ENCODE peak calls at places on chromosomes 16 and 17, in seven cellular contexts. One of them, this sample, is unnamed. For H3K4me1, the result is how much of the 10 kb centered on the place peaks cover.

GRCh38 chr16:19094542-19095365 is 19.0 kb upstream of the ITPRIPL2 start:
- DNase-seq in A549: no peak
- DNase-seq in astrocyte: no peak
- DNase-seq in fibroblast of lung: peak
- DNase-seq in breast epithelium: no peak
- DNase-seq in cardiac muscle cell: no peak
- DNase-seq in heart right ventricle: no peak
- DNase-seq in this sample: no peak

GRCh38 chr16:69309316-69309715 is 1.8 kb upstream of the VPS4A start:
- DNase-seq in A549: no peak
- DNase-seq in astrocyte: no peak
- DNase-seq in fibroblast of lung: no peak
- DNase-seq in breast epithelium: no peak
- DNase-seq in cardiac muscle cell: no peak
- DNase-seq in heart right ventricle: no peak
- DNase-seq in this sample: peak

GRCh38 chr17:74011963-74012362 is 191.5 kb upstream of the RPL38 start:
- DNase-seq in A549: no peak
- DNase-seq in astrocyte: no peak
- DNase-seq in fibroblast of lung: no peak
- DNase-seq in breast epithelium: no peak
- DNase-seq in cardiac muscle cell: no peak
- DNase-seq in heart right ventricle: no peak
- DNase-seq in this sample: no peak

GRCh38 chr17:50195196-50195865 is 6.1 kb downstream of the COL1A1 start:
- DNase-seq in A549: no peak
- DNase-seq in astrocyte: peak
- DNase-seq in fibroblast of lung: no peak
- DNase-seq in breast epithelium: no peak
- DNase-seq in cardiac muscle cell: peak
- DNase-seq in heart right ventricle: no peak
- DNase-seq in this sample: no peak

GRCh38 chr16:19284207-19284606 is 1.3 kb upstream of the CLEC19A start:
- DNase-seq in A549: peak
- DNase-seq in astrocyte: no peak
- DNase-seq in fibroblast of lung: no peak
- DNase-seq in breast epithelium: peak
- DNase-seq in cardiac muscle cell: no peak
- DNase-seq in heart right ventricle: no peak
- DNase-seq in this sample: no peak

GRCh38 chr17:63406689-63407330 is 39.3 kb downstream of the CYB561 start:
- DNase-seq in A549: peak
- DNase-seq in astrocyte: peak
- DNase-seq in fibroblast of lung: peak
- DNase-seq in breast epithelium: peak
- DNase-seq in cardiac muscle cell: peak
- DNase-seq in heart right ventricle: peak
- DNase-seq in this sample: peak

GRCh38 chr16:66996324-66996982 is 8.1 kb downstream of the CES4A start:
- DNase-seq in A549: no peak
- DNase-seq in astrocyte: peak
- DNase-seq in fibroblast of lung: peak
- DNase-seq in breast epithelium: peak
- DNase-seq in cardiac muscle cell: peak
- DNase-seq in heart right ventricle: peak
- DNase-seq in this sample: peak

GRCh38 chr16:67462279-67462655 is 18.7 kb downstream of the ATP6V0D1 start:
- DNase-seq in A549: no peak
- DNase-seq in astrocyte: no peak
- DNase-seq in fibroblast of lung: no peak
- DNase-seq in breast epithelium: no peak
- DNase-seq in cardiac muscle cell: no peak
- DNase-seq in heart right ventricle: no peak
- DNase-seq in this sample: no peak

GRCh38 chr17:61453563-61453962 is 1.3 kb downstream of the TBX4 start:
- DNase-seq in A549: no peak
- DNase-seq in astrocyte: peak
- DNase-seq in fibroblast of lung: peak
- DNase-seq in breast epithelium: no peak
- DNase-seq in cardiac muscle cell: peak
- DNase-seq in heart right ventricle: no peak
- DNase-seq in this sample: no peak

GRCh38 chr16:48558269-48558915 is 51.6 kb downstream of the N4BP1 start:
- DNase-seq in A549: no peak
- DNase-seq in astrocyte: no peak
- DNase-seq in fibroblast of lung: peak
- DNase-seq in breast epithelium: no peak
- DNase-seq in cardiac muscle cell: peak
- DNase-seq in heart right ventricle: no peak
- DNase-seq in this sample: no peak

GRCh38 chr16:78832100-78832499 is 732.6 kb downstream of the WWOX start:
- DNase-seq in A549: no peak
- DNase-seq in astrocyte: no peak
- DNase-seq in fibroblast of lung: no peak
- DNase-seq in breast epithelium: no peak
- DNase-seq in cardiac muscle cell: no peak
- DNase-seq in heart right ventricle: no peak
- DNase-seq in this sample: no peak

GRCh38 chr17:82324566-82325285 is 7.3 kb upstream of the CD7 start:
- DNase-seq in A549: no peak
- DNase-seq in astrocyte: no peak
- DNase-seq in fibroblast of lung: no peak
- DNase-seq in breast epithelium: no peak
- DNase-seq in cardiac muscle cell: no peak
- DNase-seq in heart right ventricle: no peak
- DNase-seq in this sample: no peak

GRCh38 chr17:57905875-57906455 is 49.2 kb downstream of the CUEDC1 start:
- DNase-seq in A549: no peak
- DNase-seq in astrocyte: no peak
- DNase-seq in fibroblast of lung: no peak
- DNase-seq in breast epithelium: no peak
- DNase-seq in cardiac muscle cell: no peak
- DNase-seq in heart right ventricle: no peak
- DNase-seq in this sample: no peak

GRCh38 chr16:66750279-66751134 is 902 bp downstream of the DYNC1LI2 start:
- DNase-seq in A549: no peak
- DNase-seq in astrocyte: no peak
- DNase-seq in fibroblast of lung: no peak
- DNase-seq in breast epithelium: no peak
- DNase-seq in cardiac muscle cell: peak
- DNase-seq in heart right ventricle: no peak
- DNase-seq in this sample: no peak

GRCh38 chr17:72605543-72605942 is 484.7 kb downstream of the SOX9 start:
- DNase-seq in A549: no peak
- DNase-seq in astrocyte: no peak
- DNase-seq in fibroblast of lung: no peak
- DNase-seq in breast epithelium: no peak
- DNase-seq in cardiac muscle cell: no peak
- DNase-seq in heart right ventricle: no peak
- DNase-seq in this sample: no peak

GRCh38 chr17:81385320-81386111 is 9.7 kb upstream of the BAHCC1 start:
- DNase-seq in A549: no peak
- DNase-seq in astrocyte: no peak
- DNase-seq in fibroblast of lung: peak
- DNase-seq in breast epithelium: no peak
- DNase-seq in cardiac muscle cell: peak
- DNase-seq in heart right ventricle: no peak
- DNase-seq in this sample: no peak

GRCh38 chr16:1078579-1079021 is 6.1 kb downstream of the SSTR5 start:
- DNase-seq in A549: peak
- DNase-seq in astrocyte: peak
- DNase-seq in fibroblast of lung: peak
- DNase-seq in breast epithelium: peak
- DNase-seq in cardiac muscle cell: peak
- DNase-seq in heart right ventricle: no peak
- DNase-seq in this sample: no peak

GRCh38 chr17:63275968-63276349 is 170.1 kb downstream of the CYB561 start:
- DNase-seq in A549: no peak
- DNase-seq in astrocyte: no peak
- DNase-seq in fibroblast of lung: peak
- DNase-seq in breast epithelium: no peak
- DNase-seq in cardiac muscle cell: no peak
- DNase-seq in heart right ventricle: no peak
- DNase-seq in this sample: no peak

GRCh38 chr16:54048994-54049929 is 237.3 kb downstream of the IRX3 start:
- DNase-seq in A549: no peak
- DNase-seq in astrocyte: no peak
- DNase-seq in fibroblast of lung: no peak
- DNase-seq in breast epithelium: no peak
- DNase-seq in cardiac muscle cell: no peak
- DNase-seq in heart right ventricle: no peak
- DNase-seq in this sample: no peak

GRCh38 chr17:39229274-39229913 is 3.6 kb upstream of the STAC2 start:
- DNase-seq in A549: no peak
- DNase-seq in astrocyte: peak
- DNase-seq in fibroblast of lung: no peak
- DNase-seq in breast epithelium: no peak
- DNase-seq in cardiac muscle cell: peak
- DNase-seq in heart right ventricle: no peak
- DNase-seq in this sample: no peak

GRCh38 chr16:89157778-89158177 is 13.8 kb upstream of the CDH15 start:
- DNase-seq in A549: no peak
- DNase-seq in astrocyte: no peak
- DNase-seq in fibroblast of lung: no peak
- DNase-seq in breast epithelium: no peak
- DNase-seq in cardiac muscle cell: no peak
- DNase-seq in heart right ventricle: no peak
- DNase-seq in this sample: no peak

GRCh38 chr16:84599528-84600202 is 18.2 kb downstream of the COTL1 start:
- DNase-seq in A549: no peak
- DNase-seq in astrocyte: peak
- DNase-seq in fibroblast of lung: peak
- DNase-seq in breast epithelium: no peak
- DNase-seq in cardiac muscle cell: peak
- DNase-seq in heart right ventricle: peak
- DNase-seq in this sample: no peak

GRCh38 chr16:55467898-55468297 is 11.1 kb upstream of the MMP2 start:
- DNase-seq in A549: no peak
- DNase-seq in astrocyte: no peak
- DNase-seq in fibroblast of lung: no peak
- DNase-seq in breast epithelium: no peak
- DNase-seq in cardiac muscle cell: no peak
- DNase-seq in heart right ventricle: no peak
- DNase-seq in this sample: no peak

GRCh38 chr16:68328151-68328859 is 17.5 kb downstream of the PRMT7 start:
- DNase-seq in A549: peak
- DNase-seq in astrocyte: peak
- DNase-seq in fibroblast of lung: peak
- DNase-seq in breast epithelium: peak
- DNase-seq in cardiac muscle cell: peak
- DNase-seq in heart right ventricle: peak
- DNase-seq in this sample: peak

GRCh38 chr16:88831838-88832237 is 20.1 kb upstream of the APRT start:
- DNase-seq in A549: no peak
- DNase-seq in astrocyte: no peak
- DNase-seq in fibroblast of lung: no peak
- DNase-seq in breast epithelium: no peak
- DNase-seq in cardiac muscle cell: no peak
- DNase-seq in heart right ventricle: no peak
- DNase-seq in this sample: no peak

GRCh38 chr16:79188115-79188779 is 412.3 kb downstream of the MAF start:
- DNase-seq in A549: no peak
- DNase-seq in astrocyte: no peak
- DNase-seq in fibroblast of lung: no peak
- DNase-seq in breast epithelium: no peak
- DNase-seq in cardiac muscle cell: no peak
- DNase-seq in heart right ventricle: no peak
- DNase-seq in this sample: no peak

GRCh38 chr16:85916141-85916890 is 17.4 kb downstream of the IRF8 start:
- DNase-seq in A549: no peak
- DNase-seq in astrocyte: peak
- DNase-seq in fibroblast of lung: peak
- DNase-seq in breast epithelium: no peak
- DNase-seq in cardiac muscle cell: peak
- DNase-seq in heart right ventricle: peak
- DNase-seq in this sample: no peak

GRCh38 chr16:85917959-85918358 is 19.0 kb downstream of the IRF8 start:
- DNase-seq in A549: no peak
- DNase-seq in astrocyte: no peak
- DNase-seq in fibroblast of lung: no peak
- DNase-seq in breast epithelium: no peak
- DNase-seq in cardiac muscle cell: no peak
- DNase-seq in heart right ventricle: no peak
- DNase-seq in this sample: no peak

GRCh38 chr16:85915125-85915845 is 16.3 kb downstream of the IRF8 start:
- DNase-seq in A549: no peak
- DNase-seq in astrocyte: no peak
- DNase-seq in fibroblast of lung: no peak
- DNase-seq in breast epithelium: no peak
- DNase-seq in cardiac muscle cell: no peak
- DNase-seq in heart right ventricle: no peak
- DNase-seq in this sample: no peak

GRCh38 chr16:85918436-85918835 is 19.5 kb downstream of the IRF8 start:
- DNase-seq in A549: no peak
- DNase-seq in astrocyte: no peak
- DNase-seq in fibroblast of lung: no peak
- DNase-seq in breast epithelium: no peak
- DNase-seq in cardiac muscle cell: no peak
- DNase-seq in heart right ventricle: no peak
- DNase-seq in this sample: no peak

GRCh38 chr16:85917012-85917411 is 18.1 kb downstream of the IRF8 start:
- DNase-seq in A549: no peak
- DNase-seq in astrocyte: no peak
- DNase-seq in fibroblast of lung: no peak
- DNase-seq in breast epithelium: no peak
- DNase-seq in cardiac muscle cell: no peak
- DNase-seq in heart right ventricle: no peak
- DNase-seq in this sample: no peak
- TF ChIP-seq CTCF in A549: no peak
- TF ChIP-seq CTCF in astrocyte: no peak
- TF ChIP-seq CTCF in fibroblast of lung: no peak
- TF ChIP-seq CTCF in breast epithelium: no peak
- TF ChIP-seq CTCF in cardiac muscle cell: peak
- TF ChIP-seq CTCF in heart right ventricle: no peak
- TF ChIP-seq CTCF in this sample: no peak

GRCh38 chr17:55435408-55435807 is 13.8 kb upstream of the MMD start:
- DNase-seq in A549: no peak
- DNase-seq in astrocyte: no peak
- DNase-seq in fibroblast of lung: no peak
- DNase-seq in breast epithelium: no peak
- DNase-seq in cardiac muscle cell: no peak
- DNase-seq in heart right ventricle: no peak
- DNase-seq in this sample: no peak
- H3K4me1 ChIP-seq in A549: half or more
- H3K4me1 ChIP-seq in astrocyte: under half
- H3K4me1 ChIP-seq in fibroblast of lung: under half
- H3K4me1 ChIP-seq in breast epithelium: under half
- H3K4me1 ChIP-seq in cardiac muscle cell: under half
- H3K4me1 ChIP-seq in heart right ventricle: under half
- H3K4me1 ChIP-seq in this sample: under half

GRCh38 chr17:48596000-48596734 is 2.6 kb upstream of the HOXB5 start:
- DNase-seq in A549: no peak
- DNase-seq in astrocyte: no peak
- DNase-seq in fibroblast of lung: peak
- DNase-seq in breast epithelium: no peak
- DNase-seq in cardiac muscle cell: no peak
- DNase-seq in heart right ventricle: no peak
- DNase-seq in this sample: no peak
- H3K4me3 ChIP-seq in A549: no peak
- H3K4me3 ChIP-seq in astrocyte: peak
- H3K4me3 ChIP-seq in fibroblast of lung: peak
- H3K4me3 ChIP-seq in breast epithelium: no peak
- H3K4me3 ChIP-seq in cardiac muscle cell: no peak
- H3K4me3 ChIP-seq in heart right ventricle: no peak
- H3K4me3 ChIP-seq in this sample: peak

GRCh38 chr17:67995568-67996191 is 589 bp downstream of the C17orf58 start:
- DNase-seq in A549: peak
- DNase-seq in astrocyte: no peak
- DNase-seq in fibroblast of lung: peak
- DNase-seq in breast epithelium: no peak
- DNase-seq in cardiac muscle cell: peak
- DNase-seq in heart right ventricle: peak
- DNase-seq in this sample: no peak
- TF ChIP-seq CTCF in A549: no peak
- TF ChIP-seq CTCF in astrocyte: no peak
- TF ChIP-seq CTCF in fibroblast of lung: no peak
- TF ChIP-seq CTCF in breast epithelium: no peak
- TF ChIP-seq CTCF in cardiac muscle cell: peak
- TF ChIP-seq CTCF in heart right ventricle: no peak
- TF ChIP-seq CTCF in this sample: no peak